ENCODE peak calls at places on chromosome 19, in ten cellular contexts. X is heart left ventricle, V is fibroblast of pulmonary artery, W is retinal pigment epithelial cell, E is thoracic aorta, Q is heart right ventricle, K is neural crest cell, D is fibroblast of lung, O is GM13977, P is colonic mucosa. G is an unnamed sample.

GRCh38 chr19:28443361-28443760 is 769.6 kb downstream of the UQCRFS1 start:
- DNase-seq in X (no peak), O (no peak), P (peak; percentile 71), W (no peak), D (no peak), V (no peak), Q (no peak), E (no peak), K (no peak), G (peak; percentile 27)

GRCh38 chr19:14030997-14031718 is 404 bp upstream of the IL27RA start:
- DNase-seq in V (no peak), E (no peak), Q (no peak), P (no peak), O (no peak), D (no peak), K (no peak), X (no peak), W (no peak), G (no peak)

GRCh38 chr19:10260141-10260584 is 8.1 kb downstream of the MRPL4 start:
- DNase-seq in E (no peak), K (no peak), P (no peak), Q (no peak), D (no peak), O (no peak), V (no peak), X (no peak), W (no peak), G (no peak)

GRCh38 chr19:56423985-56424353 is 19.8 kb downstream of the ZNF583 start:
- DNase-seq in E (no peak), O (no peak), X (no peak), P (no peak), D (peak; percentile 4), K (no peak), Q (no peak), V (no peak), W (no peak), G (no peak)

GRCh38 chr19:46115396-46116109 is 8.9 kb downstream of the IGFL3 start:
- DNase-seq in W (peak; percentile 8), P (no peak), Q (no peak), K (no peak), E (no peak), X (no peak), O (peak; percentile 70), V (peak; percentile 30), D (peak; percentile 57), G (no peak)

GRCh38 chr19:54302252-54302651 is 10.7 kb downstream of the LILRA5 start:
- DNase-seq in W (no peak), K (no peak), V (no peak), D (no peak), Q (no peak), X (no peak), E (no peak), P (no peak), O (no peak), G (no peak)

GRCh38 chr19:39310558-39311311 is 9.9 kb downstream of the LRFN1 start:
- DNase-seq in V (no peak), Q (no peak), K (no peak), E (no peak), D (no peak), P (no peak), W (no peak), X (no peak), O (no peak), G (no peak)

GRCh38 chr19:9139609-9140158 is 513 bp upstream of the ZNF317 start:
- DNase-seq in W (no peak), E (no peak), V (no peak), D (peak; percentile 1), O (no peak), P (no peak), Q (no peak), X (no peak), K (no peak), G (no peak)

GRCh38 chr19:11814707-11815050 is 606 bp downstream of the ZNF440 start:
- DNase-seq in V (peak; percentile 51), K (no peak), W (no peak), E (no peak), D (peak; percentile 52), Q (no peak), P (peak; percentile 37), O (peak; percentile 37), X (no peak), G (no peak)

GRCh38 chr19:47390533-47391488 is 28.5 kb downstream of the MEIS3 start:
- DNase-seq in P (no peak), X (no peak), E (no peak), D (no peak), K (no peak), O (no peak), V (no peak), W (no peak), Q (no peak), G (no peak)

GRCh38 chr19:34274827-34275625 is 20.7 kb downstream of the GARRE1 start:
- DNase-seq in Q (no peak), K (no peak), W (peak; percentile 68), E (no peak), X (no peak), V (peak; percentile 94), O (no peak), P (no peak), D (peak; percentile 87), G (no peak)

GRCh38 chr19:49663224-49663623 is 2.4 kb downstream of the IRF3 start:
- DNase-seq in D (no peak), Q (no peak), P (no peak), X (no peak), E (no peak), V (no peak), K (no peak), W (no peak), O (no peak), G (no peak)

DNA sequence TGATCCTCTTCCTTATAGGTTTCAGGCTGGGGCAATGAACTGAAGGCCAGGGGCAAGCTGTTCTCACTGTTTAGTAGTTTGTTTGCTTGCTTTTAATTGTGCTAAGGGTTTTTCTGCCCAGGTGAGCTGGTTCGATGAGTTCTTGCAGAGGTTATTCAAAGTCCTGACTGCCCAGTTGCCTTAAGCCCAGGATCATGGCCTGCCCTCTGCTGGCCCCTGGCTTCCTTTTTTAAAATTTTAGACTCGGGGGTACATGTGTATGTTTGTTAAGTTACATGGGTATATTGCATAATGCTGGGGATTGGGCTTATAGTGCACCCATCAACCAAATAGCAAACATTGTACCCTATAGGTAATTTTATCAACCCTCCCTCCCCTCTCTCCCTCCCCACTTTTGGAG is 65.7 kb downstream of the ZNF536 start:
- DNase-seq in W (no peak), D (no peak), Q (no peak), V (no peak), P (no peak), K (no peak), E (no peak), O (no peak), X (no peak), G (no peak)
- TF ChIP-seq CTCF in W (peak; percentile 4), D (no peak), Q (no peak), V (no peak), P (no peak), K (no peak), E (no peak), O (no peak), X (no peak), G (no peak)

GRCh38 chr19:20243629-20244028 is 76.6 kb downstream of the ZNF486 start:
- DNase-seq in K (no peak), E (no peak), O (no peak), V (no peak), X (no peak), D (no peak), Q (no peak), W (no peak), P (no peak), G (no peak)

GRCh38 chr19:20245309-20245708 is 78.3 kb downstream of the ZNF486 start:
- DNase-seq in E (no peak), D (no peak), Q (no peak), W (no peak), X (no peak), V (no peak), O (no peak), P (no peak), K (no peak), G (no peak)

GRCh38 chr19:20244356-20244755 is 77.3 kb downstream of the ZNF486 start:
- DNase-seq in K (no peak), P (no peak), W (no peak), X (no peak), D (no peak), V (no peak), Q (no peak), E (no peak), O (no peak), G (no peak)

GRCh38 chr19:20250627-20251026 is 83.6 kb downstream of the ZNF486 start:
- DNase-seq in D (no peak), O (no peak), Q (no peak), V (no peak), E (no peak), K (no peak), X (no peak), W (no peak), P (no peak), G (no peak)

GRCh38 chr19:20247016-20247683 is 80.1 kb downstream of the ZNF486 start:
- DNase-seq in Q (peak; percentile 11), V (peak; percentile 18), E (no peak), O (no peak), W (no peak), D (peak; percentile 17), K (peak; percentile 14), P (no peak), X (no peak), G (peak; percentile 38)
- TF ChIP-seq CTCF in Q (peak; percentile 20), V (peak; percentile 29), E (peak; percentile 22), O (peak; percentile 50), W (peak; percentile 45), D (peak; percentile 34), K (peak; percentile 70), P (peak; percentile 23), X (peak; percentile 63), G (peak; percentile 56)

GRCh38 chr19:37506387-37507166 is at the start of gene ZNF793:
- DNase-seq in X (peak; percentile 87), P (peak; percentile 80), W (peak; percentile 62), O (peak; percentile 70), V (peak; percentile 85), K (peak; percentile 79), E (peak; percentile 45), D (peak; percentile 92), Q (peak; percentile 88), G (peak; percentile 74)
- TF ChIP-seq CTCF in X (no peak), P (no peak), W (no peak), O (no peak), V (no peak), K (no peak), E (no peak), D (no peak), Q (no peak), G (no peak)

DNA sequence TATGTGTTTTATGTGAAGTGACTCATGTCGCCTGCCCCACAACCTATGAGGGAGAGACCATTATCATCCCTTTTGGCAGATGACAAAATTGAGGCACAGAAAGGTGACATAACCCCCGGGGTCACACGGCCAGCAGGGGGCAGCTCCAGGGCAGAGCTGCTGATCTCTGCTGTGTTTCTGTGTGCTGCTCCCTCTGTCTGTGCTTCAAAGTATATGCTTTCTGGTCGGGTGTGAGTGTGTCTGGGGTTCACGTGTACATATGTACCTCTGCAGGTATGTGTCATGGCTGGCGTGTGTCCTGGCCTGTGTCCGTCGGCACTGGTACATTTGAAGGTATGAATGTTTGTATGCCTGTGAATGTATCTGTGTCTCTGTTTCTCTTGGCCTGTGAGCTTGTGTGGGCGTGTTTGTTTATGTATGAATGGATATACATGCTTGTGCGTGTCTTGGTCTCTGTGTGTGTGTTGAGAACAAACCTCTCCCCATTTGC is 7.1 kb downstream of the LIPE start:
- DNase-seq in E (no peak), O (peak; percentile 88), W (no peak), X (no peak), V (peak; percentile 52), P (peak; percentile 69), Q (no peak), K (no peak), D (peak; percentile 53), G (peak; percentile 37)
- TF ChIP-seq CTCF in E (peak; percentile 28), O (peak; percentile 93), W (peak; percentile 69), X (peak; percentile 37), V (peak; percentile 63), P (peak; percentile 49), Q (peak; percentile 39), K (peak; percentile 64), D (peak; percentile 72), G (peak; percentile 47)

GRCh38 chr19:51514866-51515481 is 13.4 kb upstream of the SIGLEC12 start:
- DNase-seq in V (peak; percentile 69), W (peak; percentile 0), D (peak; percentile 60), E (no peak), Q (no peak), P (no peak), O (peak; percentile 69), X (no peak), K (peak; percentile 6), G (peak; percentile 27)
- TF ChIP-seq CTCF in V (peak; percentile 89), W (peak; percentile 76), D (peak; percentile 77), E (peak; percentile 58), Q (peak; percentile 54), P (peak; percentile 74), O (peak; percentile 80), X (peak; percentile 68), K (peak; percentile 80), G (peak; percentile 76)